ENCODE peak calls at places on chromosomes 3 and 15, in four cellular contexts. O, S, M and Q are unnamed samples.

GRCh38 chr3:12724794-12725193 is 34.3 kb downstream of the TMEM40 start:
- DNase-seq in O (no peak), S (no peak), M (no peak), Q (no peak)

GRCh38 chr3:129428020-129428381 is 435 bp downstream of the EFCAB12 start:
- DNase-seq in O (no peak), S (no peak), M (no peak), Q (no peak)

GRCh38 chr15:88621789-88622604 is 857 bp downstream of the AEN start:
- DNase-seq in O (no peak), S (peak; percentile 49), M (no peak), Q (peak; percentile 83)

GRCh38 chr3:197083486-197083885 is 53.9 kb upstream of the MELTF start:
- DNase-seq in O (no peak), S (peak; percentile 17), M (no peak), Q (no peak)

GRCh38 chr3:122332551-122332950 is 7.5 kb downstream of the CSTA start:
- DNase-seq in O (no peak), S (no peak), M (no peak), Q (no peak)

GRCh38 chr3:74692-75243 is 121.8 kb upstream of the CHL1 start:
- DNase-seq in O (no peak), S (no peak), M (no peak), Q (no peak)

GRCh38 chr3:54294214-54294613 is 171.9 kb downstream of the CACNA2D3 start:
- DNase-seq in O (no peak), S (no peak), M (no peak), Q (no peak)

GRCh38 chr15:38229700-38230099 is 22.9 kb upstream of the SPRED1 start:
- DNase-seq in O (no peak), S (no peak), M (no peak), Q (peak; percentile 18)

GRCh38 chr3:140509534-140509933 is 168.3 kb upstream of the TRIM42 start:
- DNase-seq in O (no peak), S (no peak), M (no peak), Q (no peak)

GRCh38 chr15:66840615-66841014 is 138.6 kb downstream of the SMAD6 start:
- DNase-seq in O (no peak), S (no peak), M (no peak), Q (no peak)

GRCh38 chr3:56758539-56758981 is 43.2 kb downstream of the ARHGEF3 start:
- DNase-seq in O (no peak), S (peak; percentile 37), M (no peak), Q (no peak)

GRCh38 chr3:17013050-17013449 is 128.3 kb downstream of the PLCL2 start:
- DNase-seq in O (no peak), S (no peak), M (no peak), Q (no peak)

GRCh38 chr3:167740961-167741587 is 5.6 kb downstream of the SERPINI1 start:
- DNase-seq in O (no peak), S (peak; percentile 13), M (no peak), Q (peak; percentile 75)

GRCh38 chr3:139677341-139678155 is at the start of gene NMNAT3:
- DNase-seq in O (peak; percentile 95), S (peak; percentile 78), M (peak; percentile 93), Q (peak; percentile 92)